ENCODE peak calls at places on chromosomes 7 and 10, in seven cellular contexts. Z, G, U, C, K, L and Q are unnamed samples.

GRCh38 chr7:99392659-99393362 is 15.6 kb downstream of the PDAP1 start:
- DNase-seq in Z (peak), G (peak), U (peak), C (no peak), K (peak), L (no peak), Q (no peak)

GRCh38 chr7:3771906-3772305 is 470.9 kb downstream of the SDK1 start:
- DNase-seq in Z (no peak), G (no peak), U (no peak), C (no peak), K (no peak), L (no peak), Q (no peak)

GRCh38 chr10:3010819-3011422 is 56.4 kb upstream of the PFKP start:
- DNase-seq in Z (no peak), G (peak), U (no peak), C (no peak), K (no peak), L (no peak), Q (no peak)

GRCh38 chr7:64651632-64652165 is 14.2 kb upstream of the ZNF107 start:
- DNase-seq in Z (no peak), G (no peak), U (no peak), C (no peak), K (no peak), L (no peak), Q (no peak)

GRCh38 chr10:62880162-62880561 is 64.0 kb upstream of the EGR2 start:
- DNase-seq in Z (no peak), G (peak), U (no peak), C (no peak), K (no peak), L (no peak), Q (no peak)

GRCh38 chr10:62594093-62594520 is 210.4 kb upstream of the ADO start:
- DNase-seq in Z (peak), G (peak), U (no peak), C (peak), K (peak), L (peak), Q (no peak)

GRCh38 chr7:142243823-142244222 is 14.0 kb downstream of the PRSS58 start:
- DNase-seq in Z (no peak), G (no peak), U (no peak), C (no peak), K (no peak), L (no peak), Q (no peak)

GRCh38 chr7:81410471-81411117 is 359.3 kb downstream of the HGF start:
- DNase-seq in Z (no peak), G (peak), U (no peak), C (no peak), K (no peak), L (peak), Q (no peak)

GRCh38 chr7:28718042-28718452 is 240.1 kb downstream of the TRIL start:
- DNase-seq in Z (no peak), G (no peak), U (no peak), C (no peak), K (no peak), L (no peak), Q (no peak)

GRCh38 chr7:47783456-47784240 is 164.6 kb downstream of the PKD1L1 start:
- DNase-seq in Z (no peak), G (peak), U (peak), C (no peak), K (no peak), L (peak), Q (peak)

GRCh38 chr10:129968937-129969527 is 5.0 kb upstream of the EBF3 start:
- DNase-seq in Z (peak), G (peak), U (no peak), C (no peak), K (peak), L (no peak), Q (no peak)

GRCh38 chr10:119178371-119179119 is at the start of gene PRDX3:
- DNase-seq in Z (peak), G (peak), U (peak), C (peak), K (peak), L (peak), Q (no peak)

GRCh38 chr10:71134732-71135211 is 77.6 kb upstream of the UNC5B start:
- DNase-seq in Z (no peak), G (no peak), U (no peak), C (no peak), K (no peak), L (no peak), Q (no peak)

GRCh38 chr10:77799352-77799751 is 127.2 kb downstream of the DLG5 start:
- DNase-seq in Z (no peak), G (no peak), U (no peak), C (no peak), K (no peak), L (no peak), Q (no peak)

GRCh38 chr7:34849966-34850365 is 187.3 kb downstream of the DPY19L1 start:
- DNase-seq in Z (no peak), G (no peak), U (no peak), C (no peak), K (no peak), L (no peak), Q (no peak)

GRCh38 chr7:81604075-81604807 is 165.6 kb downstream of the HGF start:
- DNase-seq in Z (no peak), G (peak), U (no peak), C (no peak), K (no peak), L (peak), Q (peak)

GRCh38 chr7:114534957-114535356 is 120.3 kb downstream of the FOXP2 start:
- DNase-seq in Z (no peak), G (no peak), U (no peak), C (no peak), K (no peak), L (no peak), Q (no peak)
- TF ChIP-seq CTCF in Z (no peak), G (no peak), U (no peak), C (no peak), K (no peak), L (no peak), Q (no peak)

DNA sequence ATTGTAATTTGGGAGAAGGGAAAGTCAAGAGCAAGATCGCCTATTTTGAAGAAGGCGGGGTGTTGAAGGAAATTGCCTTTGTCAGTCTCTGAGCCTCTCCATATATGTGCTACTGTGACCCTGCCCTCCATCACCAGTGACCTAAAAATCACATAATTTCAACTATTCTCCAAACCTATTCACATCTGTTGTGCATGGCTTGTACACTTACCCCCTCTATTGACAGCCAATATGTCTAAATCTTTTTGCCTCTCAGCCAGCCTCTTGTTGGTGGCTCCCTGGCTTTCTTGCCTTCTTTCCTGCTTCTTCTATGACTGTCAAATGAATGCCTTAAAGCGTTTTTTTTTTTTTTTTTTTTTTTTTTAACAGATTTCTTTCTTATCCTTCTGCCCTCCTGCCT is 295.6 kb downstream of the AUTS2 start:
- DNase-seq in Z (no peak), G (no peak), U (no peak), C (no peak), K (peak), L (no peak), Q (no peak)
- TF ChIP-seq CTCF in Z (peak), G (peak), U (peak), C (peak), K (peak), L (no peak), Q (peak)

DNA sequence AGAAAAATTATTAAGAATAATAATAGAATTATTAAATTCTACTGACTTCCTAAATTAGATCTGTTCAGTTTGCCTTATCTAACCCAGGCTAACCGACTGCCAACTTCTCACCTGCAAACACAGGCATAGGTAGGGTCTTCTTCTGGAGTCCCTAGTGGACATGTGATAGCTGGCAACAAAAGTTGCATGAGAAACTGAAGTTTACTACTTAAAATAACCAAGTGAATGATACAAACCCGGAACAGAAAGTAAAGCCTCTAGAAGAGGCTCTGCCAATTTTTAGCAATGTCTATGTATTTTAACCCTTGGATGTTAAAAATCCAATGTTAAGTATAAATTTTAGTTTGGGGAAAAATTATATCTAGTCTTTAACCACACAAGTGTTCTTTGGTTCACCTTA is 37.6 kb downstream of the NDUFB2 start:
- DNase-seq in Z (no peak), G (no peak), U (no peak), C (no peak), K (no peak), L (no peak), Q (no peak)
- TF ChIP-seq CTCF in Z (no peak), G (no peak), U (no peak), C (no peak), K (no peak), L (no peak), Q (no peak)

DNA sequence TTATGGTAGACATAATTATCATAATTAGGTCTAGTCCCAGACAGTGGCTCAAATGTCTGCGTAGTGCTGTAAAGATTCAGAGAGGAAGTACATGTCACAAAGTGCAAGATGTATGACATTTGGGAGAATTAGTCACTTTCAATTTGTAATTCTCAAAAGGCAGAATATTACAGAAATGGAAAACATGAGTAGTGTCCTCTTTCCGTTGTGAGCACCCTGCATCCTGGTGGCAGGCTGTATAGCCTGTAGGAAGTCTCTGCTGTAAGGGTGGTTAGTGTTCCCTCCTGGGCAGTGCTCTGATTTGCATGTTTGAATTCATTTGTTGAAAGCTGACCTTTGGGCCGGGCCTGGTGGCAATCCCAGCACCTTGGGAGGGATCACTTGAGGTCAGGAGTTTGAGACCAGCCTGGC is 17.0 kb downstream of the CDK14 start:
- DNase-seq in Z (no peak), G (no peak), U (no peak), C (peak), K (no peak), L (no peak), Q (no peak)
- TF ChIP-seq CTCF in Z (no peak), G (no peak), U (no peak), C (no peak), K (no peak), L (no peak), Q (no peak)

GRCh38 chr7:151608031-151608551 is 88.4 kb upstream of the RHEB start:
- DNase-seq in Z (no peak), G (peak), U (no peak), C (no peak), K (no peak), L (no peak), Q (no peak)
- TF ChIP-seq CTCF in Z (no peak), G (no peak), U (peak), C (no peak), K (no peak), L (no peak), Q (no peak)

DNA sequence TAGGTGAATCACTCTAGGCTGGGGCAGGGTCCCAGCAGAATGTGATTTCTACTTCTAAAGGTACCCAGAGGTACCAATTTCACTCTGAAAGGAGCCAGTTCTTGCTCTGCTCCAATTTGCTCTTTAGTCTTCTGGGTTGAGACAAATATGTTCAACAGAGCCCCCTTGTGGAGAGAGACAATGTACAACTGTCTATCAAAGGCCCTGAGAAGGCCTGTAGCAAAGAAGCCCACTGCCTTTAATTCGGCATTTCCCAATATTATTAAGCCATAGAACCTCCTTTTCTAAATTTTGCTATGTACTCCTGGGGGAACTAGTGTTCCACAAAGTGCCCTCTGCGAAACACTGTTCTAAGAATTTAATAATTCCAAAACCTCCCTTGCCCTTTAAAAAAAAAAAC is 161.0 kb upstream of the BMPER start:
- DNase-seq in Z (no peak), G (peak), U (no peak), C (no peak), K (peak), L (no peak), Q (no peak)
- TF ChIP-seq CTCF in Z (peak), G (peak), U (peak), C (peak), K (peak), L (peak), Q (peak)

DNA sequence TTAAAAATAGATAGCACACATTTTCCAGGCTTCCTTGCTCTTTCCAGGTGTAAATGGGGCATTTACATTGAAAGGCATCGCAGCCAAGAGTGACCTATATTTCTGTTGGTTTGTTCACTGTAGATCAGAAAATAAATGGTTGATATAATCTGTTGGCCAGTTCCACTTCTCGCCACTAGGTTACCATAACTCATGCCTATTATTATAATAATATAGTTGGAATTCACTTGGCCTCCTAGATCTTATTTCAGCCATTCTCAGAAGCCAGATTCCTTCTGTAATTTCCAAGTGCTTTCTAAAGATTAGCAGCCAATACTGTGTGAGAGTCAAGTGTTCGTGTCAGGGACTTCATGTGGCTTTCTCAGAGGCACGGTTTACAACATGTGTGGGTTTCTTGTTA is 179.5 kb downstream of the DNAH11 start:
- DNase-seq in Z (no peak), G (no peak), U (no peak), C (no peak), K (no peak), L (no peak), Q (no peak)
- TF ChIP-seq CTCF in Z (peak), G (peak), U (peak), C (peak), K (peak), L (peak), Q (no peak)

GRCh38 chr10:103598654-103599115 is 105.2 kb downstream of the NEURL1 start:
- DNase-seq in Z (no peak), G (peak), U (no peak), C (no peak), K (peak), L (peak), Q (peak)
- TF ChIP-seq CTCF in Z (peak), G (peak), U (peak), C (peak), K (peak), L (peak), Q (peak)

DNA sequence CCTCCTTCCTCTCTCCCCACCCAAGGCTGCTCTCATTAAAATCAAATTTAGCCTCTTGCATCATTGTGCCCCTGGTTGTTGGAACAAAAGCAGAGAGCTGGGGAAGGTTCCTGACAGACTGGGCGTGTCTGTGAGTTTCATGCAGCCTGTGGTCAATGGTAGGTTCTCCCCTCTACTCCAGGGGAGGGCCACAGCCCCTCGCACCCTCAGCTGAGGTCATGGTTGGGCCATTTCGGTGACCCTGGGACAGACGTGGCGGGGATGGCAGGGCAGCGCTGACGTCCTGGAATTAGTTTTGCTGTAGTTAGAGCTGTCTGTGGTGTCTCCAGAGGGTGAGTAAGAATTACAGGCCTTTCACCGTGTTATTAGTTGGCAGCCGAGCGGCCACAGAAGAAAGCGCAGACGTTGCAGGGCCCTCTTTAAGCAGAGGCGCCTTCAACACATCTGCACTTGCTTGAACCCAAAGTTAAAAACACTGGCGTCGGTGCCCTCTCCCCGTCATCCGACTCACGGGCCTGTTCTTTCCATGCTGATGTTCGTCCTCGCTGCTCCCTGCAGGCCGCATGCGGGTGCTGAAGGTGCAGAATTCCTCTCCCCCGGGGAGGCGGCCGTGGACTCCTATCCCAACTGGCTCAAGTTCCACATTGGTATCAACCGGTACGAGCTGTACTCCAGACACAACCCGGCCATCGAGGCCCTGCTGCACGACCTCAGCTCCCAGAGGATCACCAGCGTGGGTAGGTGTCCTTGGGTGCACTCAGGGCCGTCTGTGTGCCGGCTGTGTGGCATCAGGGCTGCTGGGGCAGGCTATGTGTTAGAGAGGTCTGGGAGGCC is 2.8 kb downstream of the FAM20C start:
- DNase-seq in Z (no peak), G (no peak), U (no peak), C (no peak), K (no peak), L (no peak), Q (no peak)
- TF ChIP-seq CTCF in Z (no peak), G (no peak), U (no peak), C (no peak), K (no peak), L (no peak), Q (no peak)